ENCODE peak calls at places on chromosomes 2 and 18, in ten cellular contexts. One of them, this sample, is unnamed.

GRCh38 chr18:62460851-62461300 is 61.9 kb upstream of the ZCCHC2 start:
- DNase-seq in cerebellum: no peak
- DNase-seq in kidney: no peak
- DNase-seq in NCI-H82: no peak
- DNase-seq in HEK293T: no peak
- DNase-seq in astrocyte of the spinal cord: no peak
- DNase-seq in mesendoderm: no peak
- DNase-seq in mesothelial cell of epicardium: no peak
- DNase-seq in Peyer's patch: no peak
- DNase-seq in NCI-H2081: no peak
- DNase-seq in this sample: peak

GRCh38 chr2:144475596-144475995 is 44.3 kb downstream of the ZEB2 start:
- DNase-seq in kidney: no peak
- DNase-seq in NCI-H2081: no peak
- DNase-seq in Peyer's patch: no peak
- DNase-seq in mesendoderm: no peak
- DNase-seq in HEK293T: no peak
- DNase-seq in cerebellum: no peak
- DNase-seq in mesothelial cell of epicardium: no peak
- DNase-seq in NCI-H82: no peak
- DNase-seq in astrocyte of the spinal cord: no peak
- DNase-seq in this sample: no peak

GRCh38 chr2:224196789-224197188 is 157.7 kb upstream of the SERPINE2 start:
- DNase-seq in mesendoderm: no peak
- DNase-seq in astrocyte of the spinal cord: no peak
- DNase-seq in NCI-H2081: no peak
- DNase-seq in kidney: no peak
- DNase-seq in mesothelial cell of epicardium: no peak
- DNase-seq in cerebellum: no peak
- DNase-seq in NCI-H82: no peak
- DNase-seq in HEK293T: no peak
- DNase-seq in Peyer's patch: no peak
- DNase-seq in this sample: no peak

GRCh38 chr2:182716665-182716990 is 571 bp downstream of the DNAJC10 start:
- DNase-seq in Peyer's patch: peak
- DNase-seq in NCI-H2081: peak
- DNase-seq in mesendoderm: no peak
- DNase-seq in astrocyte of the spinal cord: peak
- DNase-seq in HEK293T: no peak
- DNase-seq in cerebellum: no peak
- DNase-seq in kidney: no peak
- DNase-seq in mesothelial cell of epicardium: no peak
- DNase-seq in NCI-H82: no peak
- DNase-seq in this sample: no peak

GRCh38 chr2:150135223-150135883 is 352.1 kb downstream of the RND3 start:
- DNase-seq in NCI-H82: no peak
- DNase-seq in HEK293T: no peak
- DNase-seq in astrocyte of the spinal cord: no peak
- DNase-seq in Peyer's patch: no peak
- DNase-seq in NCI-H2081: no peak
- DNase-seq in mesendoderm: no peak
- DNase-seq in mesothelial cell of epicardium: no peak
- DNase-seq in cerebellum: no peak
- DNase-seq in kidney: no peak
- DNase-seq in this sample: no peak

GRCh38 chr2:13682878-13683277 is 949.6 kb upstream of the LRATD1 start:
- DNase-seq in mesendoderm: peak
- DNase-seq in Peyer's patch: no peak
- DNase-seq in HEK293T: no peak
- DNase-seq in cerebellum: no peak
- DNase-seq in kidney: no peak
- DNase-seq in NCI-H82: no peak
- DNase-seq in astrocyte of the spinal cord: peak
- DNase-seq in mesothelial cell of epicardium: no peak
- DNase-seq in NCI-H2081: peak
- DNase-seq in this sample: no peak

GRCh38 chr2:96353606-96354095 is 18.1 kb downstream of the NCAPH start:
- DNase-seq in NCI-H2081: no peak
- DNase-seq in mesothelial cell of epicardium: no peak
- DNase-seq in mesendoderm: no peak
- DNase-seq in cerebellum: no peak
- DNase-seq in kidney: no peak
- DNase-seq in HEK293T: no peak
- DNase-seq in NCI-H82: no peak
- DNase-seq in Peyer's patch: no peak
- DNase-seq in astrocyte of the spinal cord: peak
- DNase-seq in this sample: no peak

GRCh38 chr2:41923156-41923786 is 124.5 kb upstream of the PKDCC start:
- DNase-seq in mesothelial cell of epicardium: no peak
- DNase-seq in kidney: no peak
- DNase-seq in mesendoderm: peak
- DNase-seq in Peyer's patch: no peak
- DNase-seq in astrocyte of the spinal cord: no peak
- DNase-seq in NCI-H82: no peak
- DNase-seq in HEK293T: no peak
- DNase-seq in cerebellum: no peak
- DNase-seq in NCI-H2081: no peak
- DNase-seq in this sample: no peak

GRCh38 chr2:100213595-100213994 is 71.2 kb upstream of the AFF3 start:
- DNase-seq in cerebellum: peak
- DNase-seq in mesothelial cell of epicardium: no peak
- DNase-seq in astrocyte of the spinal cord: no peak
- DNase-seq in kidney: peak
- DNase-seq in HEK293T: no peak
- DNase-seq in NCI-H2081: no peak
- DNase-seq in Peyer's patch: peak
- DNase-seq in mesendoderm: no peak
- DNase-seq in NCI-H82: no peak
- DNase-seq in this sample: peak

GRCh38 chr2:1081411-1082225 is 131.0 kb downstream of the SNTG2 start:
- DNase-seq in NCI-H2081: no peak
- DNase-seq in mesothelial cell of epicardium: no peak
- DNase-seq in HEK293T: no peak
- DNase-seq in Peyer's patch: no peak
- DNase-seq in mesendoderm: no peak
- DNase-seq in astrocyte of the spinal cord: peak
- DNase-seq in kidney: no peak
- DNase-seq in NCI-H82: no peak
- DNase-seq in cerebellum: peak
- DNase-seq in this sample: no peak

GRCh38 chr2:207528980-207529329 is 807 bp upstream of the CREB1 start:
- DNase-seq in astrocyte of the spinal cord: peak
- DNase-seq in mesendoderm: peak
- DNase-seq in mesothelial cell of epicardium: no peak
- DNase-seq in HEK293T: peak
- DNase-seq in kidney: no peak
- DNase-seq in NCI-H82: peak
- DNase-seq in NCI-H2081: peak
- DNase-seq in Peyer's patch: no peak
- DNase-seq in cerebellum: no peak
- DNase-seq in this sample: no peak

GRCh38 chr18:58605027-58606020 is 23.6 kb downstream of the ALPK2 start:
- DNase-seq in astrocyte of the spinal cord: peak
- DNase-seq in mesendoderm: no peak
- DNase-seq in cerebellum: no peak
- DNase-seq in Peyer's patch: no peak
- DNase-seq in HEK293T: no peak
- DNase-seq in mesothelial cell of epicardium: no peak
- DNase-seq in NCI-H2081: no peak
- DNase-seq in NCI-H82: no peak
- DNase-seq in kidney: no peak
- DNase-seq in this sample: no peak

GRCh38 chr2:29430382-29431112 is 315.3 kb downstream of the CLIP4 start:
- DNase-seq in NCI-H82: no peak
- DNase-seq in Peyer's patch: no peak
- DNase-seq in mesothelial cell of epicardium: no peak
- DNase-seq in mesendoderm: no peak
- DNase-seq in astrocyte of the spinal cord: no peak
- DNase-seq in cerebellum: no peak
- DNase-seq in kidney: no peak
- DNase-seq in HEK293T: no peak
- DNase-seq in NCI-H2081: no peak
- DNase-seq in this sample: no peak

GRCh38 chr2:110872521-110872920 is 140.1 kb downstream of the ACOXL start:
- DNase-seq in Peyer's patch: no peak
- DNase-seq in NCI-H82: no peak
- DNase-seq in HEK293T: no peak
- DNase-seq in mesendoderm: no peak
- DNase-seq in cerebellum: no peak
- DNase-seq in kidney: no peak
- DNase-seq in mesothelial cell of epicardium: no peak
- DNase-seq in NCI-H2081: no peak
- DNase-seq in astrocyte of the spinal cord: no peak
- DNase-seq in this sample: no peak

GRCh38 chr2:197850882-197851281 is 46.5 kb downstream of the PLCL1 start:
- DNase-seq in Peyer's patch: no peak
- DNase-seq in cerebellum: no peak
- DNase-seq in kidney: no peak
- DNase-seq in HEK293T: no peak
- DNase-seq in mesendoderm: no peak
- DNase-seq in NCI-H82: no peak
- DNase-seq in NCI-H2081: no peak
- DNase-seq in mesothelial cell of epicardium: no peak
- DNase-seq in astrocyte of the spinal cord: no peak
- DNase-seq in this sample: no peak

GRCh38 chr2:14907014-14907612 is 274.6 kb downstream of the LRATD1 start:
- DNase-seq in kidney: no peak
- DNase-seq in NCI-H2081: no peak
- DNase-seq in HEK293T: peak
- DNase-seq in mesendoderm: peak
- DNase-seq in cerebellum: no peak
- DNase-seq in Peyer's patch: no peak
- DNase-seq in astrocyte of the spinal cord: no peak
- DNase-seq in NCI-H82: peak
- DNase-seq in mesothelial cell of epicardium: no peak
- DNase-seq in this sample: no peak

GRCh38 chr18:74702951-74703350 is 105.3 kb downstream of the ZNF407 start:
- DNase-seq in HEK293T: no peak
- DNase-seq in Peyer's patch: no peak
- DNase-seq in mesendoderm: no peak
- DNase-seq in cerebellum: no peak
- DNase-seq in kidney: no peak
- DNase-seq in NCI-H2081: no peak
- DNase-seq in NCI-H82: no peak
- DNase-seq in astrocyte of the spinal cord: no peak
- DNase-seq in mesothelial cell of epicardium: no peak
- DNase-seq in this sample: no peak

GRCh38 chr2:167440382-167440781 is 552.1 kb downstream of the XIRP2 start:
- DNase-seq in kidney: no peak
- DNase-seq in mesendoderm: no peak
- DNase-seq in astrocyte of the spinal cord: no peak
- DNase-seq in mesothelial cell of epicardium: no peak
- DNase-seq in NCI-H82: no peak
- DNase-seq in HEK293T: no peak
- DNase-seq in Peyer's patch: no peak
- DNase-seq in NCI-H2081: no peak
- DNase-seq in cerebellum: no peak
- DNase-seq in this sample: no peak

GRCh38 chr18:41075212-41075611 is 879.8 kb upstream of the PIK3C3 start:
- DNase-seq in astrocyte of the spinal cord: peak
- DNase-seq in NCI-H2081: no peak
- DNase-seq in mesendoderm: peak
- DNase-seq in cerebellum: no peak
- DNase-seq in kidney: no peak
- DNase-seq in mesothelial cell of epicardium: no peak
- DNase-seq in NCI-H82: peak
- DNase-seq in HEK293T: no peak
- DNase-seq in Peyer's patch: no peak
- DNase-seq in this sample: no peak

GRCh38 chr2:62423235-62423634 is 82.8 kb downstream of the TMEM17 start:
- DNase-seq in kidney: no peak
- DNase-seq in astrocyte of the spinal cord: no peak
- DNase-seq in Peyer's patch: no peak
- DNase-seq in NCI-H82: peak
- DNase-seq in cerebellum: no peak
- DNase-seq in mesothelial cell of epicardium: no peak
- DNase-seq in NCI-H2081: no peak
- DNase-seq in mesendoderm: peak
- DNase-seq in HEK293T: no peak
- DNase-seq in this sample: no peak

GRCh38 chr2:7530001-7530400 is 612.8 kb downstream of the RNF144A start:
- DNase-seq in HEK293T: no peak
- DNase-seq in mesothelial cell of epicardium: no peak
- DNase-seq in kidney: no peak
- DNase-seq in NCI-H82: no peak
- DNase-seq in astrocyte of the spinal cord: no peak
- DNase-seq in NCI-H2081: no peak
- DNase-seq in cerebellum: no peak
- DNase-seq in Peyer's patch: no peak
- DNase-seq in mesendoderm: no peak
- DNase-seq in this sample: no peak

GRCh38 chr2:25362564-25363145 is 20.9 kb upstream of the DNMT3A start:
- DNase-seq in kidney: peak
- DNase-seq in mesothelial cell of epicardium: no peak
- DNase-seq in cerebellum: no peak
- DNase-seq in NCI-H82: no peak
- DNase-seq in Peyer's patch: peak
- DNase-seq in astrocyte of the spinal cord: no peak
- DNase-seq in mesendoderm: no peak
- DNase-seq in HEK293T: no peak
- DNase-seq in NCI-H2081: no peak
- DNase-seq in this sample: peak

GRCh38 chr2:17780546-17780945 is 26.6 kb downstream of the GEN1 start:
- DNase-seq in HEK293T: no peak
- DNase-seq in Peyer's patch: no peak
- DNase-seq in astrocyte of the spinal cord: no peak
- DNase-seq in NCI-H82: no peak
- DNase-seq in kidney: no peak
- DNase-seq in NCI-H2081: no peak
- DNase-seq in mesendoderm: no peak
- DNase-seq in cerebellum: no peak
- DNase-seq in mesothelial cell of epicardium: no peak
- DNase-seq in this sample: no peak

GRCh38 chr2:47079515-47080412 is 75.3 kb downstream of the STPG4 start:
- DNase-seq in NCI-H82: no peak
- DNase-seq in astrocyte of the spinal cord: no peak
- DNase-seq in kidney: no peak
- DNase-seq in cerebellum: no peak
- DNase-seq in mesendoderm: no peak
- DNase-seq in NCI-H2081: no peak
- DNase-seq in HEK293T: no peak
- DNase-seq in mesothelial cell of epicardium: no peak
- DNase-seq in Peyer's patch: peak
- DNase-seq in this sample: no peak

GRCh38 chr2:195520671-195521155 is 136.3 kb upstream of the SLC39A10 start:
- DNase-seq in NCI-H2081: no peak
- DNase-seq in Peyer's patch: no peak
- DNase-seq in cerebellum: no peak
- DNase-seq in NCI-H82: no peak
- DNase-seq in HEK293T: no peak
- DNase-seq in kidney: no peak
- DNase-seq in mesendoderm: peak
- DNase-seq in mesothelial cell of epicardium: no peak
- DNase-seq in astrocyte of the spinal cord: peak
- DNase-seq in this sample: no peak

GRCh38 chr2:48107326-48107925 is 201.1 kb upstream of the FBXO11 start:
- DNase-seq in mesothelial cell of epicardium: no peak
- DNase-seq in NCI-H2081: no peak
- DNase-seq in astrocyte of the spinal cord: peak
- DNase-seq in HEK293T: no peak
- DNase-seq in kidney: no peak
- DNase-seq in NCI-H82: peak
- DNase-seq in mesendoderm: peak
- DNase-seq in cerebellum: no peak
- DNase-seq in Peyer's patch: no peak
- DNase-seq in this sample: no peak

GRCh38 chr2:203470371-203470770 is 64.7 kb downstream of the RAPH1 start:
- DNase-seq in mesendoderm: no peak
- DNase-seq in Peyer's patch: no peak
- DNase-seq in astrocyte of the spinal cord: no peak
- DNase-seq in kidney: no peak
- DNase-seq in mesothelial cell of epicardium: no peak
- DNase-seq in NCI-H2081: no peak
- DNase-seq in HEK293T: peak
- DNase-seq in NCI-H82: peak
- DNase-seq in cerebellum: no peak
- DNase-seq in this sample: no peak

GRCh38 chr18:75089748-75090327 is 119.1 kb downstream of the PTGR3 start:
- DNase-seq in NCI-H82: no peak
- DNase-seq in cerebellum: no peak
- DNase-seq in mesendoderm: no peak
- DNase-seq in kidney: no peak
- DNase-seq in NCI-H2081: no peak
- DNase-seq in mesothelial cell of epicardium: no peak
- DNase-seq in Peyer's patch: no peak
- DNase-seq in HEK293T: no peak
- DNase-seq in astrocyte of the spinal cord: no peak
- DNase-seq in this sample: no peak

This sample was measured in heart left ventricle.